ENCODE peak calls at places on chromosomes 6 and 20, in five cellular contexts. L, B, X, C and Q are unnamed samples.

GRCh38 chr20:49961413-49961812 is 21.4 kb upstream of the SNAI1 start:
- DNase-seq in C (no peak), B (peak), L (no peak), X (no peak), Q (no peak)

GRCh38 chr20:60246751-60247150 is 288.5 kb downstream of the CDH26 start:
- DNase-seq in C (no peak), X (no peak), L (no peak), B (no peak), Q (no peak)

GRCh38 chr6:10414766-10415592 is at the start of gene TFAP2A:
- DNase-seq in B (peak), L (peak), C (no peak), X (no peak), Q (no peak)

GRCh38 chr6:127032971-127033370 is 85.5 kb upstream of the RSPO3 start:
- DNase-seq in L (no peak), B (no peak), X (no peak), C (no peak), Q (no peak)

GRCh38 chr6:27837636-27838512 is 74.3 kb downstream of the OR2B2 start:
- DNase-seq in C (peak), L (peak), B (peak), X (peak), Q (peak)

GRCh38 chr6:135531954-135532490 is 34.5 kb upstream of the AHI1 start:
- DNase-seq in C (no peak), X (no peak), B (no peak), L (no peak), Q (no peak)

GRCh38 chr6:36508532-36508931 is 38.7 kb downstream of the STK38 start:
- DNase-seq in B (no peak), C (no peak), X (no peak), L (no peak), Q (no peak)

GRCh38 chr20:3658708-3659491 is 4.3 kb downstream of the GFRA4 start:
- DNase-seq in C (no peak), L (no peak), B (no peak), X (peak), Q (no peak)

GRCh38 chr20:21633829-21634228 is 71.6 kb upstream of the PAX1 start:
- DNase-seq in L (no peak), B (no peak), X (no peak), C (no peak), Q (no peak)

GRCh38 chr6:45439861-45440388 is 62.2 kb upstream of the SUPT3H start:
- DNase-seq in C (no peak), L (no peak), B (no peak), X (no peak), Q (no peak)

GRCh38 chr20:21361266-21361665 is 36.1 kb downstream of the NKX2-4 start:
- DNase-seq in L (peak), X (no peak), C (no peak), B (peak), Q (no peak)

GRCh38 chr20:32510601-32511357 is 74.4 kb downstream of the NOL4L start:
- DNase-seq in B (no peak), L (no peak), X (peak), C (no peak), Q (peak)

GRCh38 chr6:74459260-74459659 is 746.6 kb downstream of the COL12A1 start:
- DNase-seq in C (no peak), L (no peak), B (peak), X (no peak), Q (no peak)

GRCh38 chr6:94213176-94213575 is 793.8 kb upstream of the EPHA7 start:
- DNase-seq in X (no peak), L (no peak), C (no peak), B (no peak), Q (no peak)

GRCh38 chr6:115667478-115667996 is 393.2 kb downstream of the FRK start:
- DNase-seq in X (no peak), C (no peak), B (no peak), L (no peak), Q (no peak)

GRCh38 chr20:47493954-47494293 is 7.8 kb upstream of the NCOA3 start:
- DNase-seq in C (no peak), B (no peak), L (no peak), X (no peak), Q (no peak)

GRCh38 chr20:25695532-25696383 is 895 bp downstream of the ZNF337 start:
- DNase-seq in C (no peak), X (no peak), B (no peak), L (no peak), Q (no peak)

GRCh38 chr20:14401479-14402138 is 64.2 kb upstream of the FLRT3 start:
- DNase-seq in X (no peak), C (no peak), L (no peak), B (no peak), Q (no peak)

GRCh38 chr20:10863337-10864060 is 189.7 kb upstream of the JAG1 start:
- DNase-seq in X (no peak), B (peak), C (no peak), L (peak), Q (no peak)

GRCh38 chr6:46011241-46012085 is 4.2 kb downstream of the CLIC5 start:
- DNase-seq in X (no peak), C (peak), B (no peak), L (no peak), Q (no peak)

GRCh38 chr6:28747631-28748157 is 176.1 kb downstream of the TRIM27 start:
- DNase-seq in B (peak), X (peak), L (peak), C (no peak), Q (no peak)

GRCh38 chr6:7899046-7899888 is 11.3 kb downstream of the TXNDC5 start:
- DNase-seq in L (no peak), B (no peak), X (peak), C (no peak), Q (no peak)
- TF ChIP-seq CTCF in L (no peak), B (peak), X (no peak), C (no peak), Q (peak)

DNA sequence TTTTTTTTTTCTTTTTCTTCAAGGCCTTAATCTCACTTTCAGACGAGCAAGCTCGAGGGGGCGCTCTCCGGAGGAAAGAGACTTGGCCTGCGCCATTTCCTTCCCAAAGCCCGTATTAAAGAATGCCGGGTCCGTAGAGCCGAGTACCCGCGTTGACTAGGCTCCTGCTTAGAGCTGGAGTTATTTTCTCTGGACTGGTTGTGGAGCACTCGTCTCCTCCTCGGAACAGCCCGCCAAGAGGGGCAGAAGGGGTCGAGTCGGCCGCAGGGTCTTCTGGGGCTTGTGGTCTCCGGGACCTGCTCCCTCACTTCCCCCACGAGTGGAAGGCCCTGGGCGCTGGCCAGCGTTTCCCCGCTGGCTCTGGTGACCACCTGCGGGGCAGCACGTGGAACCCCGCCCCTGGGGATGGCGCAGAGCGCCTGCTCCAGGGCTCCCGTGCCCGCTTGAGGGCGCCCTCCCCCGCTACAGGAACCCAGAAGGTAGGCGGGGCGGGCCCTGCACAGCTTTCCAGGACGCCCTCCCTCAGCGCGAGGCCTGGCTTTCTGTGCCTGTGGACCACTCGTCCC is 2.7 kb upstream of the MEI4 start:
- DNase-seq in X (peak), L (peak), B (no peak), C (no peak), Q (peak)
- TF ChIP-seq CTCF in X (peak), L (peak), B (peak), C (no peak), Q (peak)

GRCh38 chr6:122789078-122789861 is at the start of gene SMPDL3A:
- DNase-seq in X (peak), B (peak), L (peak), C (peak), Q (peak)
- TF ChIP-seq CTCF in X (peak), B (peak), L (peak), C (no peak), Q (peak)

DNA sequence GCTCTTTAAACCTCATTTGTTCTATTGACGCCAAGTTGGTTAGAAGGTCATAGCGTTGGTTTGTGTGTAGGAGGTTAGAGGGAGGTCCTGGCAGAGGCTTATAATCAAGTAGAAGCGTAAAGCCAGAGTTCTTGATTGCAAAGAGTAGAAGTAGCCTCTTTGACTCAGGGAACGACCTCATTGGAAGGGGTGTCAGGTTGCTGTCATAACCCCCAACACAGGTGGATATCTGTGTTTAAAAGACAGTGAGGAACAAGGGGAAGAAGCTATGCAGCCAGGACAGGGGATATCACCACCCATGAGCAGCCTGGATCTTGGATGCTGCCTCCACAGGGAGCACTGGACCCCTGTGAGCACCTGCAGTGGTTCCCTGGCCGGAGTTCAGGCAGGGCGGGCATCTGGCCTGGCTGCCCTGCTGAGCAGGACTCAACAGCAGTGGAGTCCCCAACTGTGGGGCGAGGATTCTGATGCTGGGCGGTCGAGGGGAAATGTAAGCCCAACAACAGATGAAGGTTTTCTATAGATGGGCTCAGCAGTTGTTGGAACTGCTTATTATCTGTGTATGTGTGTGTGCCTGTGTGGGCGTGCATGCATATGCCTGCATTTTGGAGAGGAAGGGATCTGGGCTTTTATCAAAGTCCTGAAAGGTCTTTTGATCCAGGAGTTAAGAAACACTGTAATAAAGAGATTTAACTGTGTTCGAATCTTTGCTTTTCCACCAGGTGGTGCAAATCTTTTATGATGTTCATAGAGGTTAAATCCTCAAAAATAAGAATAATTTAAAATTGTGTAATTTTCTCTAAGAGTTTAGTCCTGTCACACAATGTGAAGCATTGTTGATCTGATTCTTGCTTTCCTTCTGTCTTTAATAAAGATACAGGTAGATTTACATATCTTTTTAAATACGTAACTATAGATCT is 27.7 kb downstream of the HIVEP1 start:
- DNase-seq in C (no peak), X (no peak), L (no peak), B (no peak), Q (no peak)
- TF ChIP-seq CTCF in C (no peak), X (no peak), L (no peak), B (peak), Q (no peak)

GRCh38 chr20:23475395-23475794 is 15.5 kb upstream of the CST8 start:
- DNase-seq in X (no peak), L (no peak), C (no peak), B (no peak), Q (no peak)
- TF ChIP-seq CTCF in X (no peak), L (no peak), C (no peak), B (no peak), Q (no peak)

GRCh38 chr6:96468281-96468680 is 53.3 kb upstream of the UFL1 start:
- DNase-seq in L (no peak), X (no peak), C (no peak), B (no peak), Q (no peak)

GRCh38 chr6:96467814-96468213 is 53.8 kb upstream of the UFL1 start:
- DNase-seq in X (no peak), B (no peak), L (no peak), C (no peak), Q (no peak)

GRCh38 chr6:96470296-96470695 is 51.3 kb upstream of the UFL1 start:
- DNase-seq in L (no peak), X (no peak), C (no peak), B (no peak), Q (no peak)

GRCh38 chr6:96469312-96469711 is 52.3 kb upstream of the UFL1 start:
- DNase-seq in L (no peak), B (no peak), X (no peak), C (no peak), Q (no peak)

DNA sequence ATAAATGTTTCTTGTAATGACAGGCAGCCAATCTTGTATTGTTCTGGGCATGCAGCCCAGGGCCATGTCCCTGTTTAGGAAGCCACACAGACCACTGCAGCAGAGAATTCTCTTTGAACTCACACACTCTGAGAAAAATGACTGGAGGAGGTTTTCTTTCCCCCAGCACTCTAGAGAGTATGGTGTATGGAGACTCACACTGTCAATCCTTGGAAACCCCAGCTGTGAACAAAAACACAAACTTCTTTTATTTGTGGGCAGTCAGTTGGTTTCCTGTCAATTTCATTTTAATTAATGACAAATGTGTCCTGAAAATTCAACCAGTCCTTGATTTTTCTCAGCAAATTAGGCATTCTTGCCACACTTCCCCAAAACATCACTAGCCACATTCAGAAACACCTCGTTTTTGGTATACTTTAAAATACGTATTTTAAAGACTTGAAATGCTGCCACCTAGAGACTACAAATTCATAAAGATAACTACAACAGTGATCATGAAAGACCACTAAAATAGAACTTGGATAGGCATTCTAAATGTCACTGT is 52.9 kb upstream of the UFL1 start:
- DNase-seq in X (no peak), B (no peak), L (no peak), C (no peak), Q (no peak)
- TF ChIP-seq CTCF in X (peak), B (peak), L (no peak), C (no peak), Q (peak)

GRCh38 chr6:90179190-90180169 is 117.2 kb downstream of the BACH2 start:
- DNase-seq in X (no peak), B (no peak), L (peak), C (no peak), Q (no peak)
- TF ChIP-seq CTCF in X (peak), B (peak), L (peak), C (peak), Q (peak)

DNA sequence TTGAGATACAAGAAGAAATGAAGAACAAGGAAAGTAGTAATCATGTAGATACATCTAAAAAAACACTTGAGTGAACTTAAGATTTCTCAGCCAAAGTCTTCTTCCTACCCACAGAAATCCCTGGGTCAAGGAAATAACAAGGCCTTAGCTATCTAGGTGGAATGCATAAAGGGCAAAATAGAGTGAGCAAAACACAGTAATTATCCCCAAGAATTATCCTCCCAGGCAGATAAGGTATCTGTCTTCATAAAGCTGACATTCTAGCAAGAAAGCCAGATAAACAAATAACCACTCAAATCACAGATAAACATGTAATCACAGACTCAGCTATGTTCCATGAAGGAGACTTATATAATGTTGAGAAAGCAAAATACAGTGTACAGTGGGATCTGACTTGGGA is 136.9 kb upstream of the C6orf118 start:
- DNase-seq in L (no peak), B (no peak), X (no peak), C (no peak), Q (no peak)
- TF ChIP-seq CTCF in L (no peak), B (no peak), X (no peak), C (no peak), Q (no peak)

DNA sequence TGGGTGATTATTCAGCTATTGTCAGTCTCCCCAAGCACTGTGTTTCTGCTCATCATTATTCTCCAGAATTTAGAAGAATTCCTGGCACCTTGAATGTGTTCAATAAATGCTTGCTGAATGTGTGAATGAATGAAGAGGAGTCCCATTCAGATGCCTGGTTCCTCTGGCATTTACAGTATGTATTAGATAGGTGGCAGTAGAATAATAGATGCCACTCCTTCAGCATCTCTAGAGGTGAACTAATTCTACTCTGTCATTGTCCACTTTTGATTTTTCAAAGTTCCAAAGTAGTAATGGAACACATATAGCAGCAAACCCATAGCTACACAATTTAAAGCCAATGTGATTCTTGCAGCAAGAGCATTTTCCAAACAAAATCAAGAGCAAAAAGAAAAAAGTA is 118.9 kb upstream of the CEP162 start:
- DNase-seq in L (no peak), C (no peak), X (no peak), B (no peak), Q (no peak)
- TF ChIP-seq CTCF in L (peak), C (no peak), X (no peak), B (no peak), Q (no peak)

DNA sequence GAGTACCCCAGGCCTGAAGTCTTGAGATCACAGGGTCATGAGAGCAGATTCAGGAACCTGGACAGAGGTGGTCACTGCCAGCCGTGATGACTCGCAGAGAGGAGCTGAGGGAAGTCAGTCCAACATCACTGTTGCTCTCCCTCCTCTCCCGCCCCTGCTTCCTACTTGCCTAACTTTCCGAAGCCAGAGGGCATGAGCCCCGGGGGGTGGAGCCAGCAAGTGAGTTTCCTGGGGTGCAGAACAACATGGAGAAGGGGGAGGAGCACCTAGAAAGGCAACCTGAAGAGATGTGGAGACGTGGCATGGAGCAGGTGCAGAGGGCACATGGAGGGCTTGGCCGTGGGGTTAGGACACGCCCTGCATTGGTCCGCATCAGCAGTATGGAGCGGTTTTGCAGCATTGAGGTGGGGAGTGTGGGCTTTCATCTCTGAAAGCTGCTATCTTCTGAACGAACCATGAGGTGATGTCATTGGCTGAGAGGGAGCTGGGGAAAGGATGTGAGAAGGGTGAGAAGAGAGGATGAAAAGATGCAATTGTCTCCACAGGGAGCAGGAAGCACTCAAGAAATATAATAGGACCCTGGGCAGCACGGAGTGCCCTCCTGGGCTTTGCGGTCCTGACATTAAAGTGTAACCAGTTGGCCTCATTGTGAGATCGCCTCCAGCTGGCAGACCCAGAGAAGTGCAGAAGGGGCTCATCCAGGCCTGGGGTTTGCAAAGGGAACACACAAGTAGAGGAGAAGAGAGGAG is 25.0 kb downstream of the GDAP1L1 start:
- DNase-seq in L (no peak), C (no peak), X (peak), B (no peak), Q (no peak)
- TF ChIP-seq CTCF in L (peak), C (no peak), X (peak), B (no peak), Q (peak)